ENCODE peak calls at places on chromosomes 5 and 9, in eight cellular contexts. F is A549; N is uterus; S is naive thymus-derived CD8-positive, alpha-beta T cell; P is AML-193; Y is stimulated activated CD4-positive, alpha-beta T cell treated with anti-CD3 and anti-CD28 coated beads, Interleukin-12 subunit alpha, Interleukin-12 subunit beta, amount 100 ng/mL, for 4 hours; L is cardiac muscle cell; M is AG09319. X is an unnamed sample.

GRCh38 chr9:127684576-127684975 is 22.2 kb upstream of the CFAP157 start:
- DNase-seq in M (no peak), L (peak; percentile 18), S (no peak), N (no peak), Y (no peak), F (no peak), P (no peak), X (peak; percentile 59)

GRCh38 chr9:38708759-38709158 is 11.2 kb downstream of the FAM240B start:
- DNase-seq in N (no peak), S (no peak), L (peak; percentile 24), P (no peak), Y (no peak), F (no peak), M (no peak), X (no peak)

GRCh38 chr9:19642256-19642655 is 146.6 kb downstream of the SLC24A2 start:
- DNase-seq in S (no peak), Y (no peak), F (no peak), M (no peak), L (peak; percentile 11), N (no peak), P (no peak), X (no peak)

GRCh38 chr5:77881528-77881927 is 105.4 kb upstream of the TBCA start:
- DNase-seq in Y (no peak), M (no peak), F (no peak), P (no peak), L (peak; percentile 61), N (no peak), S (no peak), X (no peak)

GRCh38 chr5:140707812-140708211 is 7.6 kb downstream of the ZMAT2 start:
- DNase-seq in P (no peak), N (no peak), S (no peak), M (no peak), F (no peak), L (no peak), Y (no peak), X (no peak)

GRCh38 chr5:78467744-78468357 is 107.4 kb downstream of the SCAMP1 start:
- DNase-seq in L (peak; percentile 71), M (peak; percentile 16), N (no peak), P (peak; percentile 50), Y (no peak), S (no peak), F (peak; percentile 37), X (no peak)

GRCh38 chr9:7298123-7298522 is 501.5 kb downstream of the DMAC1 start:
- DNase-seq in Y (no peak), N (no peak), S (no peak), P (no peak), L (peak; percentile 27), M (no peak), F (no peak), X (no peak)

GRCh38 chr9:135345775-135346433 is 133.7 kb upstream of the PPP1R26 start:
- DNase-seq in Y (no peak), L (no peak), M (no peak), P (no peak), F (no peak), N (no peak), S (no peak), X (no peak)

GRCh38 chr5:143008809-143009521 is 238.8 kb downstream of the ARHGAP26 start:
- DNase-seq in Y (peak; percentile 47), P (no peak), M (no peak), F (no peak), L (peak; percentile 74), N (no peak), S (peak; percentile 52), X (no peak)

GRCh38 chr5:80187274-80187673 is 68.6 kb downstream of the SERINC5 start:
- DNase-seq in S (no peak), F (no peak), Y (no peak), P (no peak), N (no peak), L (no peak), M (no peak), X (no peak)

GRCh38 chr5:143851383-143851782 is 39.4 kb downstream of the HMHB1 start:
- DNase-seq in L (no peak), P (no peak), M (no peak), Y (no peak), S (no peak), N (no peak), F (no peak), X (no peak)

GRCh38 chr9:134936762-134937555 is 19.2 kb upstream of the FCN1 start:
- DNase-seq in S (no peak), N (no peak), F (no peak), L (no peak), M (no peak), Y (no peak), P (peak; percentile 9), X (no peak)

GRCh38 chr9:28289732-28290131 is 716.5 kb upstream of the C9orf72 start:
- DNase-seq in L (no peak), M (no peak), Y (no peak), P (no peak), F (no peak), N (no peak), S (no peak), X (no peak)

GRCh38 chr5:84017704-84018240 is 297.1 kb upstream of the HAPLN1 start:
- DNase-seq in P (no peak), N (no peak), M (no peak), S (no peak), L (peak; percentile 17), Y (no peak), F (no peak), X (no peak)

GRCh38 chr5:28710360-28710759 is 1672.0 kb upstream of the CDH9 start:
- DNase-seq in L (no peak), N (no peak), Y (no peak), M (no peak), S (no peak), P (no peak), F (no peak), X (no peak)

GRCh38 chr5:9920696-9921095 is 290.5 kb upstream of the TAS2R1 start:
- DNase-seq in F (no peak), L (no peak), P (no peak), M (no peak), Y (no peak), N (no peak), S (no peak), X (no peak)

GRCh38 chr9:32378496-32378895 is 5.9 kb upstream of the ACO1 start:
- DNase-seq in N (no peak), P (peak; percentile 68), S (peak; percentile 66), M (peak; percentile 39), F (peak; percentile 64), Y (no peak), L (peak; percentile 85), X (peak; percentile 25)

GRCh38 chr5:32100230-32100629 is 73.9 kb downstream of the GOLPH3 start:
- DNase-seq in N (no peak), P (no peak), M (peak; percentile 36), S (no peak), L (peak; percentile 16), F (no peak), Y (no peak), X (no peak)

GRCh38 chr9:135948873-135949665 is 12.1 kb downstream of the UBAC1 start:
- DNase-seq in N (no peak), S (no peak), Y (no peak), M (no peak), F (no peak), L (no peak), P (no peak), X (no peak)